ENCODE peak calls at places on chromosomes 5 and 9, in eight cellular contexts. One of them, this sample, is unnamed.

GRCh38 chr5:76099756-76100155 is 16.6 kb downstream of the SV2C start:
- DNase-seq in hepatocyte: no peak
- DNase-seq in endothelial cell: no peak
- DNase-seq in bronchial epithelial cell: no peak
- DNase-seq in cardiac fibroblast: no peak
- DNase-seq in AG09309: no peak
- DNase-seq in AG04450: no peak
- DNase-seq in AG10803: no peak
- DNase-seq in this sample: no peak

GRCh38 chr5:54867310-54867944 is 118.0 kb downstream of the ESM1 start:
- DNase-seq in hepatocyte: peak; percentile 83
- DNase-seq in endothelial cell: no peak
- DNase-seq in bronchial epithelial cell: peak; percentile 63
- DNase-seq in cardiac fibroblast: peak; percentile 82
- DNase-seq in AG09309: no peak
- DNase-seq in AG04450: no peak
- DNase-seq in AG10803: peak; percentile 76
- DNase-seq in this sample: peak; percentile 57

GRCh38 chr5:14342306-14342705 is 199.2 kb downstream of the TRIO start:
- DNase-seq in hepatocyte: peak; percentile 44
- DNase-seq in endothelial cell: no peak
- DNase-seq in bronchial epithelial cell: no peak
- DNase-seq in cardiac fibroblast: no peak
- DNase-seq in AG09309: no peak
- DNase-seq in AG04450: no peak
- DNase-seq in AG10803: peak; percentile 21
- DNase-seq in this sample: no peak

GRCh38 chr5:172819569-172819968 is 14.5 kb upstream of the ERGIC1 start:
- DNase-seq in hepatocyte: no peak
- DNase-seq in endothelial cell: no peak
- DNase-seq in bronchial epithelial cell: no peak
- DNase-seq in cardiac fibroblast: no peak
- DNase-seq in AG09309: no peak
- DNase-seq in AG04450: no peak
- DNase-seq in AG10803: no peak
- DNase-seq in this sample: no peak

GRCh38 chr5:9156282-9156681 is 389.6 kb downstream of the SEMA5A start:
- DNase-seq in hepatocyte: peak; percentile 52
- DNase-seq in endothelial cell: peak; percentile 53
- DNase-seq in bronchial epithelial cell: peak; percentile 64
- DNase-seq in cardiac fibroblast: peak; percentile 60
- DNase-seq in AG09309: peak; percentile 54
- DNase-seq in AG04450: peak; percentile 30
- DNase-seq in AG10803: peak; percentile 79
- DNase-seq in this sample: peak; percentile 72

GRCh38 chr5:140524003-140524402 is 23.5 kb upstream of the EIF4EBP3 start:
- DNase-seq in hepatocyte: no peak
- DNase-seq in endothelial cell: no peak
- DNase-seq in bronchial epithelial cell: no peak
- DNase-seq in cardiac fibroblast: no peak
- DNase-seq in AG09309: no peak
- DNase-seq in AG04450: no peak
- DNase-seq in AG10803: no peak
- DNase-seq in this sample: no peak

GRCh38 chr5:150593593-150593992 is 46.9 kb upstream of the SYNPO start:
- DNase-seq in hepatocyte: no peak
- DNase-seq in endothelial cell: no peak
- DNase-seq in bronchial epithelial cell: no peak
- DNase-seq in cardiac fibroblast: peak; percentile 54
- DNase-seq in AG09309: no peak
- DNase-seq in AG04450: no peak
- DNase-seq in AG10803: no peak
- DNase-seq in this sample: no peak

GRCh38 chr5:133265720-133266575 is 214.1 kb downstream of the HSPA4 start:
- DNase-seq in hepatocyte: no peak
- DNase-seq in endothelial cell: no peak
- DNase-seq in bronchial epithelial cell: no peak
- DNase-seq in cardiac fibroblast: no peak
- DNase-seq in AG09309: peak; percentile 13
- DNase-seq in AG04450: no peak
- DNase-seq in AG10803: peak; percentile 15
- DNase-seq in this sample: no peak

GRCh38 chr9:94150890-94151660 is 66.8 kb downstream of the PTPDC1 start:
- DNase-seq in hepatocyte: no peak
- DNase-seq in endothelial cell: no peak
- DNase-seq in bronchial epithelial cell: no peak
- DNase-seq in cardiac fibroblast: no peak
- DNase-seq in AG09309: no peak
- DNase-seq in AG04450: no peak
- DNase-seq in AG10803: peak; percentile 40
- DNase-seq in this sample: no peak

GRCh38 chr9:88197016-88197415 is 58.7 kb upstream of the SPATA31C2 start:
- DNase-seq in hepatocyte: peak; percentile 35
- DNase-seq in endothelial cell: no peak
- DNase-seq in bronchial epithelial cell: peak; percentile 50
- DNase-seq in cardiac fibroblast: peak; percentile 75
- DNase-seq in AG09309: peak; percentile 39
- DNase-seq in AG04450: peak; percentile 23
- DNase-seq in AG10803: peak; percentile 93
- DNase-seq in this sample: peak; percentile 65

GRCh38 chr9:131500939-131501541 is 1.7 kb upstream of the POMT1 start:
- DNase-seq in hepatocyte: peak; percentile 23
- DNase-seq in endothelial cell: no peak
- DNase-seq in bronchial epithelial cell: peak; percentile 73
- DNase-seq in cardiac fibroblast: peak; percentile 16
- DNase-seq in AG09309: peak; percentile 28
- DNase-seq in AG04450: peak; percentile 32
- DNase-seq in AG10803: peak; percentile 70
- DNase-seq in this sample: peak; percentile 82

GRCh38 chr5:115831163-115831768 is 10.1 kb downstream of the ATG12 start:
- DNase-seq in hepatocyte: peak; percentile 56
- DNase-seq in endothelial cell: peak; percentile 25
- DNase-seq in bronchial epithelial cell: peak; percentile 43
- DNase-seq in cardiac fibroblast: peak; percentile 55
- DNase-seq in AG09309: no peak
- DNase-seq in AG04450: no peak
- DNase-seq in AG10803: peak; percentile 30
- DNase-seq in this sample: peak; percentile 63

GRCh38 chr5:122501087-122501435 is 189.0 kb downstream of the SNCAIP start:
- DNase-seq in hepatocyte: peak; percentile 38
- DNase-seq in endothelial cell: no peak
- DNase-seq in bronchial epithelial cell: no peak
- DNase-seq in cardiac fibroblast: peak; percentile 69
- DNase-seq in AG09309: no peak
- DNase-seq in AG04450: no peak
- DNase-seq in AG10803: no peak
- DNase-seq in this sample: peak; percentile 37

GRCh38 chr9:118000581-118000980 is 296.4 kb downstream of the TLR4 start:
- DNase-seq in hepatocyte: no peak
- DNase-seq in endothelial cell: no peak
- DNase-seq in bronchial epithelial cell: no peak
- DNase-seq in cardiac fibroblast: no peak
- DNase-seq in AG09309: no peak
- DNase-seq in AG04450: no peak
- DNase-seq in AG10803: no peak
- DNase-seq in this sample: peak; percentile 35

GRCh38 chr9:107711528-107711927 is 222.0 kb upstream of the KLF4 start:
- DNase-seq in hepatocyte: peak; percentile 80
- DNase-seq in endothelial cell: no peak
- DNase-seq in bronchial epithelial cell: peak; percentile 97
- DNase-seq in cardiac fibroblast: peak; percentile 94
- DNase-seq in AG09309: peak; percentile 84
- DNase-seq in AG04450: peak; percentile 73
- DNase-seq in AG10803: peak; percentile 98
- DNase-seq in this sample: peak; percentile 98

GRCh38 chr5:66603881-66604280 is 7.7 kb downstream of the MAST4 start:
- DNase-seq in hepatocyte: no peak
- DNase-seq in endothelial cell: no peak
- DNase-seq in bronchial epithelial cell: no peak
- DNase-seq in cardiac fibroblast: no peak
- DNase-seq in AG09309: no peak
- DNase-seq in AG04450: no peak
- DNase-seq in AG10803: no peak
- DNase-seq in this sample: no peak

GRCh38 chr5:66608501-66608900 is 12.3 kb downstream of the MAST4 start:
- DNase-seq in hepatocyte: no peak
- DNase-seq in endothelial cell: no peak
- DNase-seq in bronchial epithelial cell: no peak
- DNase-seq in cardiac fibroblast: no peak
- DNase-seq in AG09309: no peak
- DNase-seq in AG04450: no peak
- DNase-seq in AG10803: no peak
- DNase-seq in this sample: no peak

GRCh38 chr5:66602621-66603020 is 6.4 kb downstream of the MAST4 start:
- DNase-seq in hepatocyte: no peak
- DNase-seq in endothelial cell: no peak
- DNase-seq in bronchial epithelial cell: no peak
- DNase-seq in cardiac fibroblast: no peak
- DNase-seq in AG09309: no peak
- DNase-seq in AG04450: no peak
- DNase-seq in AG10803: no peak
- DNase-seq in this sample: no peak

GRCh38 chr5:66606713-66607112 is 10.5 kb downstream of the MAST4 start:
- DNase-seq in hepatocyte: no peak
- DNase-seq in endothelial cell: no peak
- DNase-seq in bronchial epithelial cell: no peak
- DNase-seq in cardiac fibroblast: no peak
- DNase-seq in AG09309: no peak
- DNase-seq in AG04450: no peak
- DNase-seq in AG10803: no peak
- DNase-seq in this sample: no peak

GRCh38 chr5:66603164-66603563 is 7.0 kb downstream of the MAST4 start:
- DNase-seq in hepatocyte: no peak
- DNase-seq in endothelial cell: no peak
- DNase-seq in bronchial epithelial cell: peak; percentile 38
- DNase-seq in cardiac fibroblast: no peak
- DNase-seq in AG09309: no peak
- DNase-seq in AG04450: no peak
- DNase-seq in AG10803: no peak
- DNase-seq in this sample: no peak
- TF ChIP-seq CTCF in hepatocyte: no peak
- TF ChIP-seq CTCF in endothelial cell: no peak
- TF ChIP-seq CTCF in bronchial epithelial cell: no peak
- TF ChIP-seq CTCF in cardiac fibroblast: no peak
- TF ChIP-seq CTCF in AG09309: no peak
- TF ChIP-seq CTCF in AG04450: no peak
- TF ChIP-seq CTCF in AG10803: no peak
- TF ChIP-seq CTCF in this sample: no peak

GRCh38 chr5:56323505-56323904 is 90.4 kb upstream of the ANKRD55 start:
- DNase-seq in hepatocyte: peak; percentile 58
- DNase-seq in endothelial cell: no peak
- DNase-seq in bronchial epithelial cell: peak; percentile 80
- DNase-seq in cardiac fibroblast: peak; percentile 76
- DNase-seq in AG09309: peak; percentile 24
- DNase-seq in AG04450: peak; percentile 26
- DNase-seq in AG10803: peak; percentile 65
- DNase-seq in this sample: peak; percentile 81
- TF ChIP-seq CTCF in hepatocyte: no peak
- TF ChIP-seq CTCF in endothelial cell: no peak
- TF ChIP-seq CTCF in bronchial epithelial cell: no peak
- TF ChIP-seq CTCF in cardiac fibroblast: no peak
- TF ChIP-seq CTCF in AG09309: no peak
- TF ChIP-seq CTCF in AG04450: no peak
- TF ChIP-seq CTCF in AG10803: peak; percentile 8
- TF ChIP-seq CTCF in this sample: no peak

GRCh38 chr9:34086889-34087288 is 38.2 kb upstream of the UBAP2 start:
- DNase-seq in hepatocyte: no peak
- DNase-seq in endothelial cell: no peak
- DNase-seq in bronchial epithelial cell: no peak
- DNase-seq in cardiac fibroblast: no peak
- DNase-seq in AG09309: no peak
- DNase-seq in AG04450: no peak
- DNase-seq in AG10803: no peak
- DNase-seq in this sample: no peak

GRCh38 chr9:34087370-34087769 is 38.7 kb upstream of the UBAP2 start:
- DNase-seq in hepatocyte: no peak
- DNase-seq in endothelial cell: no peak
- DNase-seq in bronchial epithelial cell: no peak
- DNase-seq in cardiac fibroblast: no peak
- DNase-seq in AG09309: no peak
- DNase-seq in AG04450: no peak
- DNase-seq in AG10803: no peak
- DNase-seq in this sample: no peak

GRCh38 chr9:34089311-34089710 is 37.2 kb downstream of the DCAF12 start:
- DNase-seq in hepatocyte: no peak
- DNase-seq in endothelial cell: no peak
- DNase-seq in bronchial epithelial cell: no peak
- DNase-seq in cardiac fibroblast: no peak
- DNase-seq in AG09309: no peak
- DNase-seq in AG04450: no peak
- DNase-seq in AG10803: no peak
- DNase-seq in this sample: no peak

GRCh38 chr9:34085581-34086500 is 37.2 kb upstream of the UBAP2 start:
- DNase-seq in hepatocyte: no peak
- DNase-seq in endothelial cell: no peak
- DNase-seq in bronchial epithelial cell: no peak
- DNase-seq in cardiac fibroblast: no peak
- DNase-seq in AG09309: no peak
- DNase-seq in AG04450: no peak
- DNase-seq in AG10803: no peak
- DNase-seq in this sample: no peak

DNA sequence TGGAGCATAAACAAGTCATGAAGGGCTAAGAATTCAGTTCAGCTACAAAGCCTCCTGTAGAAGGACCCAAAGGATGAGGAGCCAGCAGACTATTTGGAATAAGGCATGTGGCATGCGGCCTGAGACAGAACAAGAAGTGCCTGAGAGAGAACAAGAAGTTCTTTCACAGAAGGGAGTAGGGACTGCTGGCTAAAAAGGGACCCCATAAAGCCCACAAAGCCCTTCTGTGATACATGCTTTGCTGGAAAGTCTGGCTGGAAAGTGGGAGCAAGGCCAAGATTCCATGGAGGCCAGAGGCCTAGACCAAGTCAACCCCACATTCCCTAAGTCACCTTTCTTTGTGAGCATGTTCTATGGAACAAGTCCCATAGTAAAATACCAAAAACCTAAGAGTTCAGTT is 35.9 kb upstream of the UBAP2 start:
- DNase-seq in hepatocyte: peak; percentile 12
- DNase-seq in endothelial cell: no peak
- DNase-seq in bronchial epithelial cell: no peak
- DNase-seq in cardiac fibroblast: peak; percentile 41
- DNase-seq in AG09309: no peak
- DNase-seq in AG04450: no peak
- DNase-seq in AG10803: peak; percentile 36
- DNase-seq in this sample: no peak
- TF ChIP-seq CTCF in hepatocyte: no peak
- TF ChIP-seq CTCF in endothelial cell: no peak
- TF ChIP-seq CTCF in bronchial epithelial cell: no peak
- TF ChIP-seq CTCF in cardiac fibroblast: no peak
- TF ChIP-seq CTCF in AG09309: no peak
- TF ChIP-seq CTCF in AG04450: no peak
- TF ChIP-seq CTCF in AG10803: no peak
- TF ChIP-seq CTCF in this sample: no peak

GRCh38 chr5:135880278-135880677 is 15.4 kb downstream of the IL9 start:
- DNase-seq in hepatocyte: no peak
- DNase-seq in endothelial cell: peak; percentile 44
- DNase-seq in bronchial epithelial cell: no peak
- DNase-seq in cardiac fibroblast: no peak
- DNase-seq in AG09309: no peak
- DNase-seq in AG04450: no peak
- DNase-seq in AG10803: no peak
- DNase-seq in this sample: peak; percentile 45
- TF ChIP-seq CTCF in hepatocyte: no peak
- TF ChIP-seq CTCF in endothelial cell: peak; percentile 31
- TF ChIP-seq CTCF in bronchial epithelial cell: peak; percentile 27
- TF ChIP-seq CTCF in cardiac fibroblast: peak; percentile 34
- TF ChIP-seq CTCF in AG09309: peak; percentile 24
- TF ChIP-seq CTCF in AG04450: peak; percentile 28
- TF ChIP-seq CTCF in AG10803: peak; percentile 35
- TF ChIP-seq CTCF in this sample: peak; percentile 10

This sample was measured in MCF 10A.